ENCODE peak calls at places on chromosome 7, in four cellular contexts. Y, X, U and D are unnamed samples.

GRCh38 chr7:10121641-10122040 is 852.0 kb upstream of the PHF14 start:
- DNase-seq in Y (peak), U (no peak), X (no peak), D (no peak)

GRCh38 chr7:105454058-105454739 is 65.5 kb upstream of the SRPK2 start:
- DNase-seq in U (peak), X (no peak), Y (no peak), D (no peak)

GRCh38 chr7:47493971-47494370 is 87.9 kb downstream of the TNS3 start:
- DNase-seq in X (no peak), Y (no peak), U (no peak), D (no peak)

GRCh38 chr7:148142660-148143248 is 447.8 kb upstream of the C7orf33 start:
- DNase-seq in X (peak), Y (peak), U (peak), D (no peak)

GRCh38 chr7:32102432-32102851 is 32.2 kb upstream of the PDE1C start:
- DNase-seq in X (no peak), Y (no peak), U (no peak), D (no peak)

GRCh38 chr7:114921636-114922150 is at the start of gene MDFIC:
- DNase-seq in Y (peak), X (peak), U (no peak), D (no peak)

GRCh38 chr7:156578978-156579430 is 61.6 kb upstream of the RNF32 start:
- DNase-seq in Y (peak), U (no peak), X (no peak), D (no peak)

GRCh38 chr7:10471280-10471679 is 502.4 kb upstream of the PHF14 start:
- DNase-seq in X (no peak), Y (no peak), U (no peak), D (no peak)

GRCh38 chr7:131530137-131530536 is 26.3 kb downstream of the PODXL start:
- DNase-seq in U (no peak), Y (no peak), X (no peak), D (no peak)

GRCh38 chr7:31633894-31634494 is 53.0 kb upstream of the PPP1R17 start:
- DNase-seq in Y (peak), X (peak), U (peak), D (peak)

GRCh38 chr7:93148135-93148534 is at the start of gene SAMD9L:
- DNase-seq in X (no peak), Y (no peak), U (no peak), D (no peak)

GRCh38 chr7:157007470-157008066 is 2.9 kb downstream of the MNX1 start:
- DNase-seq in U (no peak), Y (peak), X (no peak), D (peak)

GRCh38 chr7:47942132-47942531 is 6.1 kb downstream of the PKD1L1 start:
- DNase-seq in U (no peak), Y (peak), X (no peak), D (no peak)

GRCh38 chr7:6526997-6527378 is 24.3 kb downstream of the GRID2IP start:
- DNase-seq in X (no peak), Y (no peak), U (no peak), D (no peak)

GRCh38 chr7:97024209-97025129 is at the start of gene DLX5:
- DNase-seq in U (no peak), X (no peak), Y (peak), D (peak)

DNA sequence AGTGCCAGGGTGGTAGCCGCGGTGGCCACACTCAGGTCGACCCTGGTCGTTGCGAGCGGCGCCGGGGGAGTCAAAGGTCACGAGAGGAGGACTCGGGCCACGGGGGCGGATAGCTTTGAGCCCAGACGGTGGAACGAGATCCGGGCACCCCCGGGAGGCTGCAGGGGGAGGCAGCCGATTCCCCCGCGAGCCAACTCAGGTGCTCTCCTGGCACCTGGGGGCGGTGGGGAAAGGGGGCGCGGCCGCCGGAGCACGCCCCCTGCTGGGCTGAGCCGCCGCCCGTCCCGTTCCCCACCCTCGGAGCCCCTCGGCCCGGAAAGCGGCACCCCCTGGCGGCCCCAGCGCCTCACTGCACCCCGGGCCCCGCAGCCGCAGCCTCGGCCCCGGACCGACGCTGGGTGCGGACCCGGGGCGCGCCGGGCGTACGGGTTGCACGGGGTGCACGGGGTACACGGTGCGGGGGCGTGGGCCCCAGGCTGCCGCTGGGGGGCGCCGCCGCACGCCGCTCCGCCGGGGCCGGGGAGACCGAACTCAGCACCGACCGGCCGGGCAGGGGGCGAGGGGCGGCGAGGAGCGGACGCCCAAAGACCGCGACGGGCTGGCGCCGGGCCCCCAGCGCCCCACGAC is 513 bp upstream of the NYAP1 start:
- DNase-seq in X (peak), U (peak), Y (peak), D (peak)
- TF ChIP-seq CTCF in X (peak), U (peak), Y (peak), D (peak)

GRCh38 chr7:43308913-43309789 is 196.7 kb downstream of the HECW1 start:
- DNase-seq in Y (no peak), U (no peak), X (no peak), D (no peak)
- TF ChIP-seq CTCF in Y (no peak), U (peak), X (peak), D (peak)

GRCh38 chr7:155017834-155018233 is 14.9 kb upstream of the PAXIP1 start:
- DNase-seq in U (no peak), X (no peak), Y (no peak), D (no peak)

GRCh38 chr7:155021699-155022145 is 18.8 kb upstream of the PAXIP1 start:
- DNase-seq in Y (no peak), U (no peak), X (no peak), D (no peak)

GRCh38 chr7:155020996-155021395 is 18.1 kb upstream of the PAXIP1 start:
- DNase-seq in Y (peak), X (no peak), U (no peak), D (no peak)
- TF ChIP-seq CTCF in Y (peak), X (no peak), U (no peak), D (no peak)

DNA sequence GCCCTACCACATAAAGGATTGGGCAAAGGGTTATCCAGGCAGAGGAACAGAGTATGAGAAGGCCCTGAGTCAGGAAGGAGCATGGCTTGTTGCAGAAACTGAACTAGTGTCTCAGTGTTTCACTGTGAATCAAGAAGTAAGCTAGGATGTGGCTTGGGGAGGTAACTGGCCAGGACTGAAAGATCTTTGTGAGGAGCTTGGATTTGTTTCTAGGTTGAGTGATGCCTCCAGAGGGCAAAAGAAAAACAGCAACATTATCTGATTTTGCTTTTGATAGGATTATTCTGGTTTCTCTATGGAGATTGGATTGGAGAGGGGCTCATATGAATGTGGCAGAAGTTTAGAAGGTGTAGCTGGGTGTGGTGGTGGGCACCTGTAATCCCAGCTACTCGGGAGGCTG is 137.9 kb upstream of the HDAC9 start:
- DNase-seq in Y (peak), U (no peak), X (no peak), D (no peak)
- TF ChIP-seq CTCF in Y (peak), U (peak), X (peak), D (peak)

GRCh38 chr7:83072576-83073517 is 89.8 kb downstream of the PCLO start:
- DNase-seq in Y (no peak), U (peak), X (no peak), D (no peak)
- TF ChIP-seq CTCF in Y (peak), U (peak), X (peak), D (no peak)